ENCODE peak calls at places on chromosome 5, in seven cellular contexts. W is pulmonary artery endothelial cell; Y is CD4-positive, alpha-beta memory T cell; U is HS-5; B is stimulated activated CD4-positive, alpha-beta T cell treated with anti-CD3 and anti-CD28 coated beads, Interleukin-2, amount 100 ng/mL, for 48 hours; F is substantia nigra; N is germinal center. T is an unnamed sample.

GRCh38 chr5:81749562-81750307 is 1.2 kb downstream of the SSBP2 start:
- DNase-seq in W (no peak), Y (peak), U (no peak), B (peak), F (peak), N (peak), T (peak)

GRCh38 chr5:17216974-17217325 is 481 bp upstream of the BASP1 start:
- DNase-seq in W (no peak), Y (no peak), U (no peak), B (no peak), F (no peak), N (no peak), T (no peak)

GRCh38 chr5:178622679-178623247 is 4.1 kb downstream of the CLK4 start:
- DNase-seq in W (no peak), Y (no peak), U (no peak), B (no peak), F (no peak), N (no peak), T (no peak)

GRCh38 chr5:92838253-92838652 is 742.8 kb downstream of the NR2F1-AS1 start:
- DNase-seq in W (no peak), Y (no peak), U (no peak), B (no peak), F (no peak), N (no peak), T (no peak)

GRCh38 chr5:14204011-14204670 is 61.0 kb downstream of the TRIO start:
- DNase-seq in W (no peak), Y (no peak), U (no peak), B (no peak), F (no peak), N (no peak), T (no peak)

GRCh38 chr5:150065346-150065745 is 21.0 kb downstream of the CSF1R start:
- DNase-seq in W (no peak), Y (no peak), U (no peak), B (no peak), F (no peak), N (no peak), T (no peak)

GRCh38 chr5:139844472-139845145 is 49.0 kb downstream of the PSD2 start:
- DNase-seq in W (peak), Y (peak), U (no peak), B (peak), F (peak), N (peak), T (peak)

GRCh38 chr5:107958861-107959260 is 288.1 kb upstream of the EFNA5 start:
- DNase-seq in W (no peak), Y (no peak), U (no peak), B (no peak), F (no peak), N (no peak), T (no peak)

GRCh38 chr5:151570512-151571269 is 20.4 kb downstream of the FAT2 start:
- DNase-seq in W (no peak), Y (no peak), U (no peak), B (no peak), F (no peak), N (no peak), T (no peak)

GRCh38 chr5:143001764-143002351 is 231.7 kb downstream of the ARHGAP26 start:
- DNase-seq in W (no peak), Y (no peak), U (peak), B (no peak), F (no peak), N (no peak), T (no peak)

GRCh38 chr5:157247267-157247666 is 18.7 kb upstream of the CYFIP2 start:
- DNase-seq in W (no peak), Y (no peak), U (no peak), B (no peak), F (no peak), N (no peak), T (no peak)

GRCh38 chr5:168881427-168882149 is 302.4 kb upstream of the PANK3 start:
- DNase-seq in W (no peak), Y (no peak), U (no peak), B (no peak), F (no peak), N (peak), T (no peak)

GRCh38 chr5:1542755-1543154 is 19.0 kb upstream of the LPCAT1 start:
- DNase-seq in W (peak), Y (no peak), U (peak), B (no peak), F (no peak), N (peak), T (no peak)

GRCh38 chr5:42927730-42928129 is 112.4 kb downstream of the ANXA2R start:
- DNase-seq in W (no peak), Y (no peak), U (no peak), B (no peak), F (no peak), N (no peak), T (no peak)

GRCh38 chr5:145341842-145342241 is 493.3 kb downstream of the PRELID2 start:
- DNase-seq in W (no peak), Y (no peak), U (peak), B (no peak), F (no peak), N (no peak), T (no peak)

GRCh38 chr5:104628906-104629305 is 1066.3 kb upstream of the NUDT12 start:
- DNase-seq in W (no peak), Y (no peak), U (peak), B (no peak), F (no peak), N (no peak), T (no peak)

GRCh38 chr5:41524174-41524573 is 13.8 kb upstream of the PLCXD3 start:
- DNase-seq in W (no peak), Y (no peak), U (no peak), B (no peak), F (no peak), N (no peak), T (no peak)

GRCh38 chr5:177995691-177996595 is at the start of gene PROP1:
- DNase-seq in W (no peak), Y (no peak), U (no peak), B (no peak), F (no peak), N (no peak), T (no peak)

GRCh38 chr5:132807163-132807838 is 5.8 kb upstream of the SOWAHA start:
- DNase-seq in W (no peak), Y (no peak), U (no peak), B (no peak), F (peak), N (no peak), T (no peak)

GRCh38 chr5:107232793-107233192 is 437.9 kb downstream of the EFNA5 start:
- DNase-seq in W (no peak), Y (no peak), U (no peak), B (no peak), F (no peak), N (no peak), T (no peak)

GRCh38 chr5:1181451-1182359 is 19.7 kb upstream of the SLC6A19 start:
- DNase-seq in W (no peak), Y (no peak), U (no peak), B (no peak), F (no peak), N (no peak), T (no peak)

GRCh38 chr5:147920420-147921030 is 14.2 kb upstream of the C5orf46 start:
- DNase-seq in W (no peak), Y (no peak), U (no peak), B (no peak), F (no peak), N (no peak), T (no peak)

GRCh38 chr5:32044904-32045303 is 129.2 kb downstream of the GOLPH3 start:
- DNase-seq in W (no peak), Y (no peak), U (peak), B (no peak), F (no peak), N (no peak), T (no peak)

GRCh38 chr5:159406571-159406970 is 76.3 kb upstream of the IL12B start:
- DNase-seq in W (no peak), Y (no peak), U (no peak), B (no peak), F (no peak), N (no peak), T (no peak)

GRCh38 chr5:113038714-113039113 is 62.1 kb downstream of the DCP2 start:
- DNase-seq in W (peak), Y (no peak), U (peak), B (no peak), F (no peak), N (no peak), T (no peak)

GRCh38 chr5:7650755-7651154 is 200.2 kb downstream of the CFAP90 start:
- DNase-seq in W (no peak), Y (no peak), U (no peak), B (no peak), F (no peak), N (no peak), T (no peak)

GRCh38 chr5:5492087-5492933 is 69.8 kb downstream of the ICE1 start:
- DNase-seq in W (no peak), Y (peak), U (peak), B (peak), F (no peak), N (peak), T (peak)

GRCh38 chr5:124580925-124581821 is 165.3 kb downstream of the ZNF608 start:
- DNase-seq in W (no peak), Y (no peak), U (no peak), B (no peak), F (peak), N (no peak), T (no peak)

GRCh38 chr5:75045071-75045470 is 7.3 kb downstream of the GCNT4 start:
- DNase-seq in W (no peak), Y (no peak), U (no peak), B (no peak), F (no peak), N (no peak), T (no peak)

GRCh38 chr5:64628901-64629300 is 61.4 kb upstream of the SHISAL2B start:
- DNase-seq in W (no peak), Y (no peak), U (no peak), B (no peak), F (no peak), N (no peak), T (no peak)

GRCh38 chr5:172123269-172123692 is 64.7 kb downstream of the STK10 start:
- DNase-seq in W (peak), Y (no peak), U (no peak), B (no peak), F (peak), N (no peak), T (no peak)

T was measured in GM18507.